ENCODE peak calls at places on chromosomes 3 and 15, in six cellular contexts. M is anterior cingulate cortex; J is CD8-positive, alpha-beta memory T cell; N is WTC11; B is stimulated activated CD8-positive, alpha-beta memory T cell treated with anti-CD3 and anti-CD28 coated beads, Interleukin-7, amount 100 ng/mL, for 48 hours; D is AG09309. E is an unnamed sample.

GRCh38 chr15:63135281-63135680 is 13.6 kb downstream of the LACTB start:
- DNase-seq in D (no peak), B (no peak), N (no peak), J (no peak), M (no peak), E (no peak)

GRCh38 chr15:100242989-100243388 is 98.8 kb downstream of the ADAMTS17 start:
- DNase-seq in M (no peak), J (no peak), B (no peak), D (no peak), N (no peak), E (no peak)

GRCh38 chr15:26561994-26562730 is 210.7 kb downstream of the GABRB3 start:
- DNase-seq in M (no peak), J (no peak), B (no peak), D (no peak), N (no peak), E (no peak)

GRCh38 chr15:67407709-67408257 is 113.1 kb upstream of the C15orf61 start:
- DNase-seq in B (no peak), N (no peak), M (no peak), J (no peak), D (no peak), E (no peak)

GRCh38 chr3:55485208-55485791 is 1.8 kb downstream of the WNT5A start:
- DNase-seq in M (peak; percentile 62), B (peak; percentile 25), D (no peak), N (peak; percentile 90), J (no peak), E (no peak)

GRCh38 chr3:69716119-69716518 is 23.1 kb upstream of the MITF start:
- DNase-seq in D (no peak), B (no peak), J (no peak), M (no peak), N (no peak), E (no peak)

GRCh38 chr15:63306480-63307073 is 29.2 kb downstream of the APH1B start:
- DNase-seq in N (no peak), M (no peak), J (no peak), D (no peak), B (no peak), E (no peak)

GRCh38 chr15:95169701-95170459 is 938.5 kb downstream of the MCTP2 start:
- DNase-seq in B (no peak), M (no peak), J (no peak), D (no peak), N (no peak), E (no peak)

GRCh38 chr15:40063563-40064011 is 24.6 kb upstream of the SRP14 start:
- DNase-seq in J (no peak), N (no peak), M (peak; percentile 41), D (no peak), B (no peak), E (no peak)

GRCh38 chr3:102529452-102529851 is 94.6 kb downstream of the ZPLD1 start:
- DNase-seq in J (no peak), N (peak; percentile 35), B (no peak), D (no peak), M (no peak), E (no peak)

GRCh38 chr3:172210355-172210754 is 171.0 kb downstream of the FNDC3B start:
- DNase-seq in J (no peak), M (no peak), N (no peak), D (no peak), B (no peak), E (no peak)

GRCh38 chr15:24772256-24772655 is 96.7 kb downstream of the NPAP1 start:
- DNase-seq in M (no peak), N (peak; percentile 51), D (no peak), J (no peak), B (no peak), E (no peak)

GRCh38 chr3:117011687-117012250 is 302.2 kb downstream of the TUSC7 start:
- DNase-seq in D (no peak), J (no peak), B (no peak), M (no peak), N (no peak), E (no peak)

GRCh38 chr15:73341886-73342600 is 26.7 kb downstream of the HCN4 start:
- DNase-seq in M (no peak), D (no peak), N (no peak), J (no peak), B (no peak), E (no peak)

GRCh38 chr3:9732080-9732752 is 681 bp downstream of the BRPF1 start:
- DNase-seq in B (peak; percentile 36), N (peak; percentile 21), M (no peak), D (no peak), J (peak; percentile 55), E (peak; percentile 28)

GRCh38 chr3:115658337-115659181 is 35.2 kb downstream of the GAP43 start:
- DNase-seq in M (peak; percentile 25), N (peak; percentile 74), J (peak; percentile 68), D (peak; percentile 34), B (peak; percentile 49), E (peak; percentile 53)

GRCh38 chr15:58559904-58560588 is 128.3 kb downstream of the LIPC start:
- DNase-seq in D (no peak), J (no peak), M (no peak), N (no peak), B (no peak), E (no peak)

GRCh38 chr15:75508741-75509532 is 57.4 kb upstream of the SIN3A start:
- DNase-seq in J (peak; percentile 22), B (no peak), D (no peak), N (no peak), M (no peak), E (no peak)